ENCODE peak calls at places on chromosome 15, in ten cellular contexts. One of them, this sample, is unnamed.

GRCh38 chr15:98981851-98982722 is 25.5 kb downstream of the PGPEP1L start:
- DNase-seq in T-helper 9 cell: no peak
- DNase-seq in COR-L47: no peak
- DNase-seq in Daoy: no peak
- DNase-seq in CD4-positive, alpha-beta T cell: no peak
- DNase-seq in sciatic nerve: no peak
- DNase-seq in endothelial cell of umbilical vein: no peak
- DNase-seq in natural killer cell treated with Interleukin-12 subunit alpha and Interleukin-12 subunit beta and Interleukin-15 and Interleukin-18, amount 100 ng/mL, for 72 hours: no peak
- DNase-seq in HT1080: no peak
- DNase-seq in Ammon's horn: no peak
- DNase-seq in this sample: no peak

GRCh38 chr15:91408476-91409076 is 308.5 kb downstream of the SV2B start:
- DNase-seq in T-helper 9 cell: no peak
- DNase-seq in COR-L47: no peak
- DNase-seq in Daoy: peak
- DNase-seq in CD4-positive, alpha-beta T cell: no peak
- DNase-seq in sciatic nerve: no peak
- DNase-seq in endothelial cell of umbilical vein: no peak
- DNase-seq in natural killer cell treated with Interleukin-12 subunit alpha and Interleukin-12 subunit beta and Interleukin-15 and Interleukin-18, amount 100 ng/mL, for 72 hours: no peak
- DNase-seq in HT1080: no peak
- DNase-seq in Ammon's horn: no peak
- DNase-seq in this sample: no peak

GRCh38 chr15:71800190-71800589 is 10.2 kb upstream of the NR2E3 start:
- DNase-seq in T-helper 9 cell: no peak
- DNase-seq in COR-L47: no peak
- DNase-seq in Daoy: no peak
- DNase-seq in CD4-positive, alpha-beta T cell: no peak
- DNase-seq in sciatic nerve: no peak
- DNase-seq in endothelial cell of umbilical vein: no peak
- DNase-seq in natural killer cell treated with Interleukin-12 subunit alpha and Interleukin-12 subunit beta and Interleukin-15 and Interleukin-18, amount 100 ng/mL, for 72 hours: no peak
- DNase-seq in HT1080: no peak
- DNase-seq in Ammon's horn: no peak
- DNase-seq in this sample: no peak

GRCh38 chr15:37585966-37586656 is 348.3 kb upstream of the TMCO5A start:
- DNase-seq in T-helper 9 cell: no peak
- DNase-seq in COR-L47: no peak
- DNase-seq in Daoy: no peak
- DNase-seq in CD4-positive, alpha-beta T cell: no peak
- DNase-seq in sciatic nerve: no peak
- DNase-seq in endothelial cell of umbilical vein: no peak
- DNase-seq in natural killer cell treated with Interleukin-12 subunit alpha and Interleukin-12 subunit beta and Interleukin-15 and Interleukin-18, amount 100 ng/mL, for 72 hours: no peak
- DNase-seq in HT1080: peak
- DNase-seq in Ammon's horn: no peak
- DNase-seq in this sample: no peak

GRCh38 chr15:90336705-90337141 is 15.4 kb upstream of the ZNF774 start:
- DNase-seq in T-helper 9 cell: no peak
- DNase-seq in COR-L47: no peak
- DNase-seq in Daoy: peak
- DNase-seq in CD4-positive, alpha-beta T cell: no peak
- DNase-seq in sciatic nerve: no peak
- DNase-seq in endothelial cell of umbilical vein: no peak
- DNase-seq in natural killer cell treated with Interleukin-12 subunit alpha and Interleukin-12 subunit beta and Interleukin-15 and Interleukin-18, amount 100 ng/mL, for 72 hours: no peak
- DNase-seq in HT1080: peak
- DNase-seq in Ammon's horn: peak
- DNase-seq in this sample: no peak

GRCh38 chr15:88769161-88769971 is 33.9 kb upstream of the ACAN start:
- DNase-seq in T-helper 9 cell: no peak
- DNase-seq in COR-L47: no peak
- DNase-seq in Daoy: no peak
- DNase-seq in CD4-positive, alpha-beta T cell: no peak
- DNase-seq in sciatic nerve: peak
- DNase-seq in endothelial cell of umbilical vein: no peak
- DNase-seq in natural killer cell treated with Interleukin-12 subunit alpha and Interleukin-12 subunit beta and Interleukin-15 and Interleukin-18, amount 100 ng/mL, for 72 hours: no peak
- DNase-seq in HT1080: no peak
- DNase-seq in Ammon's horn: peak
- DNase-seq in this sample: no peak

GRCh38 chr15:56351957-56352506 is 13.2 kb upstream of the TEX9 start:
- DNase-seq in T-helper 9 cell: no peak
- DNase-seq in COR-L47: no peak
- DNase-seq in Daoy: no peak
- DNase-seq in CD4-positive, alpha-beta T cell: no peak
- DNase-seq in sciatic nerve: no peak
- DNase-seq in endothelial cell of umbilical vein: no peak
- DNase-seq in natural killer cell treated with Interleukin-12 subunit alpha and Interleukin-12 subunit beta and Interleukin-15 and Interleukin-18, amount 100 ng/mL, for 72 hours: no peak
- DNase-seq in HT1080: no peak
- DNase-seq in Ammon's horn: no peak
- DNase-seq in this sample: no peak

GRCh38 chr15:39211108-39211979 is 369.5 kb upstream of the THBS1 start:
- DNase-seq in T-helper 9 cell: no peak
- DNase-seq in COR-L47: no peak
- DNase-seq in Daoy: no peak
- DNase-seq in CD4-positive, alpha-beta T cell: no peak
- DNase-seq in sciatic nerve: no peak
- DNase-seq in endothelial cell of umbilical vein: peak
- DNase-seq in natural killer cell treated with Interleukin-12 subunit alpha and Interleukin-12 subunit beta and Interleukin-15 and Interleukin-18, amount 100 ng/mL, for 72 hours: no peak
- DNase-seq in HT1080: no peak
- DNase-seq in Ammon's horn: no peak
- DNase-seq in this sample: no peak

GRCh38 chr15:33008284-33009011 is 186.1 kb downstream of the FMN1 start:
- DNase-seq in T-helper 9 cell: no peak
- DNase-seq in COR-L47: no peak
- DNase-seq in Daoy: peak
- DNase-seq in CD4-positive, alpha-beta T cell: no peak
- DNase-seq in sciatic nerve: no peak
- DNase-seq in endothelial cell of umbilical vein: no peak
- DNase-seq in natural killer cell treated with Interleukin-12 subunit alpha and Interleukin-12 subunit beta and Interleukin-15 and Interleukin-18, amount 100 ng/mL, for 72 hours: no peak
- DNase-seq in HT1080: peak
- DNase-seq in Ammon's horn: no peak
- DNase-seq in this sample: no peak

GRCh38 chr15:68305420-68305871 is 27.9 kb downstream of the FEM1B start:
- DNase-seq in T-helper 9 cell: no peak
- DNase-seq in COR-L47: no peak
- DNase-seq in Daoy: no peak
- DNase-seq in CD4-positive, alpha-beta T cell: no peak
- DNase-seq in sciatic nerve: no peak
- DNase-seq in endothelial cell of umbilical vein: no peak
- DNase-seq in natural killer cell treated with Interleukin-12 subunit alpha and Interleukin-12 subunit beta and Interleukin-15 and Interleukin-18, amount 100 ng/mL, for 72 hours: no peak
- DNase-seq in HT1080: no peak
- DNase-seq in Ammon's horn: no peak
- DNase-seq in this sample: no peak

GRCh38 chr15:100596792-100597191 is 5.2 kb downstream of the LINS1 start:
- DNase-seq in T-helper 9 cell: peak
- DNase-seq in COR-L47: no peak
- DNase-seq in Daoy: peak
- DNase-seq in CD4-positive, alpha-beta T cell: peak
- DNase-seq in sciatic nerve: no peak
- DNase-seq in endothelial cell of umbilical vein: no peak
- DNase-seq in natural killer cell treated with Interleukin-12 subunit alpha and Interleukin-12 subunit beta and Interleukin-15 and Interleukin-18, amount 100 ng/mL, for 72 hours: peak
- DNase-seq in HT1080: no peak
- DNase-seq in Ammon's horn: no peak
- DNase-seq in this sample: no peak

GRCh38 chr15:93943607-93944006 is 287.8 kb upstream of the MCTP2 start:
- DNase-seq in T-helper 9 cell: no peak
- DNase-seq in COR-L47: no peak
- DNase-seq in Daoy: no peak
- DNase-seq in CD4-positive, alpha-beta T cell: no peak
- DNase-seq in sciatic nerve: no peak
- DNase-seq in endothelial cell of umbilical vein: no peak
- DNase-seq in natural killer cell treated with Interleukin-12 subunit alpha and Interleukin-12 subunit beta and Interleukin-15 and Interleukin-18, amount 100 ng/mL, for 72 hours: no peak
- DNase-seq in HT1080: no peak
- DNase-seq in Ammon's horn: peak
- DNase-seq in this sample: no peak

GRCh38 chr15:40723919-40724318 is 28.9 kb downstream of the RAD51 start:
- DNase-seq in T-helper 9 cell: no peak
- DNase-seq in COR-L47: no peak
- DNase-seq in Daoy: no peak
- DNase-seq in CD4-positive, alpha-beta T cell: no peak
- DNase-seq in sciatic nerve: no peak
- DNase-seq in endothelial cell of umbilical vein: no peak
- DNase-seq in natural killer cell treated with Interleukin-12 subunit alpha and Interleukin-12 subunit beta and Interleukin-15 and Interleukin-18, amount 100 ng/mL, for 72 hours: no peak
- DNase-seq in HT1080: no peak
- DNase-seq in Ammon's horn: no peak
- DNase-seq in this sample: no peak

GRCh38 chr15:33860749-33861148 is 107.5 kb upstream of the CHRM5 start:
- DNase-seq in T-helper 9 cell: no peak
- DNase-seq in COR-L47: no peak
- DNase-seq in Daoy: peak
- DNase-seq in CD4-positive, alpha-beta T cell: no peak
- DNase-seq in sciatic nerve: no peak
- DNase-seq in endothelial cell of umbilical vein: peak
- DNase-seq in natural killer cell treated with Interleukin-12 subunit alpha and Interleukin-12 subunit beta and Interleukin-15 and Interleukin-18, amount 100 ng/mL, for 72 hours: no peak
- DNase-seq in HT1080: peak
- DNase-seq in Ammon's horn: no peak
- DNase-seq in this sample: no peak

GRCh38 chr15:45157974-45158373 is 28.2 kb downstream of the DUOX1 start:
- DNase-seq in T-helper 9 cell: no peak
- DNase-seq in COR-L47: no peak
- DNase-seq in Daoy: peak
- DNase-seq in CD4-positive, alpha-beta T cell: no peak
- DNase-seq in sciatic nerve: no peak
- DNase-seq in endothelial cell of umbilical vein: no peak
- DNase-seq in natural killer cell treated with Interleukin-12 subunit alpha and Interleukin-12 subunit beta and Interleukin-15 and Interleukin-18, amount 100 ng/mL, for 72 hours: no peak
- DNase-seq in HT1080: peak
- DNase-seq in Ammon's horn: peak
- DNase-seq in this sample: peak

GRCh38 chr15:99424978-99425665 is 140.7 kb upstream of the MEF2A start:
- DNase-seq in T-helper 9 cell: peak
- DNase-seq in COR-L47: no peak
- DNase-seq in Daoy: peak
- DNase-seq in CD4-positive, alpha-beta T cell: peak
- DNase-seq in sciatic nerve: peak
- DNase-seq in endothelial cell of umbilical vein: peak
- DNase-seq in natural killer cell treated with Interleukin-12 subunit alpha and Interleukin-12 subunit beta and Interleukin-15 and Interleukin-18, amount 100 ng/mL, for 72 hours: no peak
- DNase-seq in HT1080: peak
- DNase-seq in Ammon's horn: peak
- DNase-seq in this sample: peak

This sample was measured in left ventricle myocardium superior.